ENCODE peak calls at places on chromosomes 4 and X, in ten cellular contexts. One of them, this sample, is unnamed.

GRCh38 chr4:118811008-118811764 is 24.7 kb downstream of the SEC24D start:
- DNase-seq in PC-3: no peak
- DNase-seq in GM23338: no peak
- DNase-seq in HCT116: no peak
- DNase-seq in left ventricle myocardium inferior: no peak
- DNase-seq in CD8-positive, alpha-beta T cell: no peak
- DNase-seq in dorsolateral prefrontal cortex: no peak
- DNase-seq in heart left ventricle: no peak
- DNase-seq in lower lobe of right lung: no peak
- DNase-seq in tibial nerve: no peak
- DNase-seq in this sample: no peak

GRCh38 chrX:151871244-151871643 is 41.4 kb upstream of the MAGEA4 start:
- DNase-seq in GM23338: no peak
- DNase-seq in dorsolateral prefrontal cortex: no peak
- DNase-seq in HCT116: peak; percentile 38
- DNase-seq in tibial nerve: no peak
- DNase-seq in PC-3: peak; percentile 55
- DNase-seq in CD8-positive, alpha-beta T cell: no peak
- DNase-seq in lower lobe of right lung: no peak
- DNase-seq in left ventricle myocardium inferior: no peak
- DNase-seq in heart left ventricle: no peak
- DNase-seq in this sample: no peak

GRCh38 chr4:6208416-6208815 is 8.1 kb upstream of the JAKMIP1 start:
- DNase-seq in HCT116: no peak
- DNase-seq in CD8-positive, alpha-beta T cell: no peak
- DNase-seq in GM23338: no peak
- DNase-seq in PC-3: no peak
- DNase-seq in lower lobe of right lung: no peak
- DNase-seq in tibial nerve: no peak
- DNase-seq in left ventricle myocardium inferior: no peak
- DNase-seq in dorsolateral prefrontal cortex: no peak
- DNase-seq in heart left ventricle: no peak
- DNase-seq in this sample: no peak

GRCh38 chrX:94123062-94123461 is 449.1 kb downstream of the FAM133A start:
- DNase-seq in CD8-positive, alpha-beta T cell: no peak
- DNase-seq in tibial nerve: no peak
- DNase-seq in heart left ventricle: no peak
- DNase-seq in PC-3: peak; percentile 50
- DNase-seq in HCT116: no peak
- DNase-seq in GM23338: no peak
- DNase-seq in left ventricle myocardium inferior: no peak
- DNase-seq in dorsolateral prefrontal cortex: no peak
- DNase-seq in lower lobe of right lung: no peak
- DNase-seq in this sample: no peak

GRCh38 chrX:139967300-139967699 is 2.0 kb upstream of the CXorf66 start:
- DNase-seq in PC-3: peak; percentile 35
- DNase-seq in dorsolateral prefrontal cortex: no peak
- DNase-seq in left ventricle myocardium inferior: no peak
- DNase-seq in tibial nerve: no peak
- DNase-seq in lower lobe of right lung: no peak
- DNase-seq in GM23338: peak; percentile 46
- DNase-seq in CD8-positive, alpha-beta T cell: no peak
- DNase-seq in HCT116: no peak
- DNase-seq in heart left ventricle: no peak
- DNase-seq in this sample: no peak

GRCh38 chr4:165085946-165086345 is 26.7 kb downstream of the TMEM192 start:
- DNase-seq in GM23338: no peak
- DNase-seq in dorsolateral prefrontal cortex: no peak
- DNase-seq in lower lobe of right lung: no peak
- DNase-seq in CD8-positive, alpha-beta T cell: no peak
- DNase-seq in tibial nerve: no peak
- DNase-seq in heart left ventricle: no peak
- DNase-seq in PC-3: no peak
- DNase-seq in HCT116: no peak
- DNase-seq in left ventricle myocardium inferior: no peak
- DNase-seq in this sample: no peak

GRCh38 chr4:54959656-54960055 is 165.7 kb downstream of the KDR start:
- DNase-seq in lower lobe of right lung: no peak
- DNase-seq in tibial nerve: no peak
- DNase-seq in heart left ventricle: no peak
- DNase-seq in left ventricle myocardium inferior: no peak
- DNase-seq in CD8-positive, alpha-beta T cell: no peak
- DNase-seq in PC-3: no peak
- DNase-seq in HCT116: no peak
- DNase-seq in dorsolateral prefrontal cortex: no peak
- DNase-seq in GM23338: no peak
- DNase-seq in this sample: no peak

GRCh38 chr4:85937507-85937906 is 422.3 kb downstream of the MAPK10 start:
- DNase-seq in dorsolateral prefrontal cortex: no peak
- DNase-seq in lower lobe of right lung: no peak
- DNase-seq in tibial nerve: no peak
- DNase-seq in GM23338: no peak
- DNase-seq in CD8-positive, alpha-beta T cell: no peak
- DNase-seq in HCT116: no peak
- DNase-seq in heart left ventricle: no peak
- DNase-seq in left ventricle myocardium inferior: no peak
- DNase-seq in PC-3: no peak
- DNase-seq in this sample: no peak

GRCh38 chrX:149314031-149314430 is 191.1 kb downstream of the IDS start:
- DNase-seq in lower lobe of right lung: no peak
- DNase-seq in PC-3: no peak
- DNase-seq in left ventricle myocardium inferior: no peak
- DNase-seq in HCT116: no peak
- DNase-seq in heart left ventricle: no peak
- DNase-seq in GM23338: no peak
- DNase-seq in CD8-positive, alpha-beta T cell: no peak
- DNase-seq in dorsolateral prefrontal cortex: no peak
- DNase-seq in tibial nerve: no peak
- DNase-seq in this sample: no peak

GRCh38 chr4:105280338-105280809 is 133.7 kb downstream of the TET2 start:
- DNase-seq in left ventricle myocardium inferior: no peak
- DNase-seq in GM23338: no peak
- DNase-seq in HCT116: no peak
- DNase-seq in CD8-positive, alpha-beta T cell: no peak
- DNase-seq in heart left ventricle: no peak
- DNase-seq in PC-3: peak; percentile 62
- DNase-seq in tibial nerve: no peak
- DNase-seq in dorsolateral prefrontal cortex: no peak
- DNase-seq in lower lobe of right lung: no peak
- DNase-seq in this sample: no peak

GRCh38 chr4:139027771-139028170 is 12.2 kb downstream of the NOCT start:
- DNase-seq in HCT116: no peak
- DNase-seq in GM23338: no peak
- DNase-seq in left ventricle myocardium inferior: no peak
- DNase-seq in tibial nerve: no peak
- DNase-seq in heart left ventricle: no peak
- DNase-seq in dorsolateral prefrontal cortex: no peak
- DNase-seq in lower lobe of right lung: no peak
- DNase-seq in CD8-positive, alpha-beta T cell: no peak
- DNase-seq in PC-3: no peak
- DNase-seq in this sample: no peak

GRCh38 chr4:7384929-7385890 is 49.5 kb downstream of the PSAPL1 start:
- DNase-seq in left ventricle myocardium inferior: no peak
- DNase-seq in tibial nerve: no peak
- DNase-seq in lower lobe of right lung: peak; percentile 31
- DNase-seq in GM23338: no peak
- DNase-seq in dorsolateral prefrontal cortex: peak; percentile 30
- DNase-seq in heart left ventricle: no peak
- DNase-seq in HCT116: no peak
- DNase-seq in CD8-positive, alpha-beta T cell: no peak
- DNase-seq in PC-3: no peak
- DNase-seq in this sample: no peak

DNA sequence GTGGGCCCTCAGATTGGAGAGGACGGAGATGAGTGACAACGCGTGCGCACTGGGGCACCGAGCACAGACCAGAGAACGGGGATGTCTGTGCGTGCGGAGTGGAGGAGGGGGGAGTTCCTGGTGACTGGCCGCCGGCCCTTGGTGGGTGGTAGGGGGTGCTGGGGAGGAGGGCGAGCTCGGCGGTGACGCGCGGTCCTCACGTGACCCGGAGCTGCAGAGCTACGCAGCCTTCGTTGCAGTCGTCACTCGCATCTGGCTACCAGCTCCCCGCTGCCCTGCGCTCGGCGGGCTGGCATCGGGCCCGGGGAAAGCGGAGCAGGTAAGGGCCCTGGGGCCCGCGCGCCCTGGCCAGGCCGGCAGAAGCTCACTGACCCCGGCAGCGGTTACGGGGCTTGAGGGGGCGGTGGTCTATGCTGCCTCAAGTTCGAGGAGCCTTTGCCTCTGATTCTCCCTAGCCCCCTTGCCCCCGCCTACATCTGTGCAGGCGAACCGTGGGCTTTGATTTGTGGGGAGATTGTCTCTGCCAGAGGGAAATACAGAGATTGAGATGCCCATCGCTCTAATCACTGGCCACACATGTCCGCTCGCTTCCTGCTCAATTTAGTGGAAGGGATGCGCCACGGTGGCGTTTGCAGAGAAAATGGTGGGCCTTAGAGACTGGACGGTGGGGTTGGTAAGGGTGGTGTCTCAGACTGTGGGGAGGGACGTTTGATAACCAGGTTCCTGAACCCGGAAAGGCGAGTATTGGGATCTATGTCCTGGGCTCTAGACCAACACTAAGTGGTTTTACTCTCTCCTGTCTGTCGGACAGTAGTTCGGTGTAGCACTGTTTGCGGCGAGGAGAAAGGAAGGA is at the start of gene ARMCX4:
- DNase-seq in lower lobe of right lung: peak; percentile 55
- DNase-seq in left ventricle myocardium inferior: peak; percentile 34
- DNase-seq in CD8-positive, alpha-beta T cell: peak; percentile 55
- DNase-seq in dorsolateral prefrontal cortex: peak; percentile 73
- DNase-seq in HCT116: no peak
- DNase-seq in tibial nerve: no peak
- DNase-seq in GM23338: peak; percentile 76
- DNase-seq in PC-3: no peak
- DNase-seq in heart left ventricle: peak; percentile 36
- DNase-seq in this sample: peak; percentile 23
- H3K27me3 ChIP-seq in lower lobe of right lung: no peaks in the 10 kb centered on the region
- H3K27me3 ChIP-seq in left ventricle myocardium inferior: no peaks in the 10 kb centered on the region
- H3K27me3 ChIP-seq in CD8-positive, alpha-beta T cell: no peaks in the 10 kb centered on the region
- H3K27me3 ChIP-seq in dorsolateral prefrontal cortex: peaks cover 37% of the 10 kb centered on the region
- H3K27me3 ChIP-seq in HCT116: no peaks in the 10 kb centered on the region
- H3K27me3 ChIP-seq in tibial nerve: no peaks in the 10 kb centered on the region
- H3K27me3 ChIP-seq in GM23338: no peaks in the 10 kb centered on the region
- H3K27me3 ChIP-seq in PC-3: peaks cover 23% of the 10 kb centered on the region
- H3K27me3 ChIP-seq in heart left ventricle: no peaks in the 10 kb centered on the region
- H3K27me3 ChIP-seq in this sample: no peaks in the 10 kb centered on the region

DNA sequence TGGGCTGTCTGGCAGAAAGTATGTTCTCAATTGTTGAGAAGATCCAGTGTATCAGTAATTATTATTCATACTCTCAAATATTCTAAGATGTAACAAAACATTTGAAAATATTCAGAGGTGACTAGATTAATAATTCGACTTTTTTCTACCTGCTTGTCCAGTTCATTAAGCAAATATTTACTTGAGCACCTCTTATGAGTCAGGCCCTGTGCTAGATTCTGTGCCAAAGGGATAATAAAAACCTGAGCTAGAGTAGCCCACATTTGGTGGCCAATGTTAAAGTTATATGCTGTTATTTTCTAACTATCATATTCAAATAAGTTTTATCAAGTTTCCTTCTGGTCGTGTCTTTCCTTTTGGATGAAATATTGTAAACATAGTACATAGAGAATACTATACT is 58.5 kb downstream of the ARHGAP10 start:
- DNase-seq in tibial nerve: no peak
- DNase-seq in heart left ventricle: no peak
- DNase-seq in lower lobe of right lung: no peak
- DNase-seq in CD8-positive, alpha-beta T cell: no peak
- DNase-seq in PC-3: peak; percentile 81
- DNase-seq in GM23338: no peak
- DNase-seq in left ventricle myocardium inferior: no peak
- DNase-seq in dorsolateral prefrontal cortex: no peak
- DNase-seq in HCT116: no peak
- DNase-seq in this sample: no peak
- TF ChIP-seq CTCF in tibial nerve: no peak
- TF ChIP-seq CTCF in heart left ventricle: no peak
- TF ChIP-seq CTCF in lower lobe of right lung: no peak
- TF ChIP-seq CTCF in CD8-positive, alpha-beta T cell: no peak
- TF ChIP-seq CTCF in PC-3: no peak
- TF ChIP-seq CTCF in GM23338: no peak
- TF ChIP-seq CTCF in left ventricle myocardium inferior: no peak
- TF ChIP-seq CTCF in dorsolateral prefrontal cortex: no peak
- TF ChIP-seq CTCF in HCT116: no peak
- TF ChIP-seq CTCF in this sample: no peak

GRCh38 chr4:163923092-163923491 is 428.6 kb downstream of the TMA16 start:
- DNase-seq in HCT116: no peak
- DNase-seq in heart left ventricle: no peak
- DNase-seq in CD8-positive, alpha-beta T cell: no peak
- DNase-seq in tibial nerve: no peak
- DNase-seq in dorsolateral prefrontal cortex: no peak
- DNase-seq in GM23338: no peak
- DNase-seq in PC-3: no peak
- DNase-seq in left ventricle myocardium inferior: no peak
- DNase-seq in lower lobe of right lung: no peak
- DNase-seq in this sample: no peak

GRCh38 chr4:163920426-163920825 is 425.9 kb downstream of the TMA16 start:
- DNase-seq in dorsolateral prefrontal cortex: no peak
- DNase-seq in left ventricle myocardium inferior: no peak
- DNase-seq in GM23338: peak; percentile 21
- DNase-seq in CD8-positive, alpha-beta T cell: no peak
- DNase-seq in tibial nerve: no peak
- DNase-seq in HCT116: no peak
- DNase-seq in heart left ventricle: no peak
- DNase-seq in lower lobe of right lung: no peak
- DNase-seq in PC-3: no peak
- DNase-seq in this sample: no peak

GRCh38 chr4:163922302-163922701 is 427.8 kb downstream of the TMA16 start:
- DNase-seq in tibial nerve: no peak
- DNase-seq in left ventricle myocardium inferior: no peak
- DNase-seq in GM23338: no peak
- DNase-seq in dorsolateral prefrontal cortex: no peak
- DNase-seq in PC-3: no peak
- DNase-seq in lower lobe of right lung: no peak
- DNase-seq in heart left ventricle: no peak
- DNase-seq in CD8-positive, alpha-beta T cell: no peak
- DNase-seq in HCT116: no peak
- DNase-seq in this sample: no peak
- H3K27me3 ChIP-seq in tibial nerve: no peaks in the 10 kb centered on the region
- H3K27me3 ChIP-seq in left ventricle myocardium inferior: no peaks in the 10 kb centered on the region
- H3K27me3 ChIP-seq in GM23338: no peaks in the 10 kb centered on the region
- H3K27me3 ChIP-seq in dorsolateral prefrontal cortex: no peaks in the 10 kb centered on the region
- H3K27me3 ChIP-seq in PC-3: no peaks in the 10 kb centered on the region
- H3K27me3 ChIP-seq in lower lobe of right lung: no peaks in the 10 kb centered on the region
- H3K27me3 ChIP-seq in heart left ventricle: no peaks in the 10 kb centered on the region
- H3K27me3 ChIP-seq in CD8-positive, alpha-beta T cell: no peaks in the 10 kb centered on the region
- H3K27me3 ChIP-seq in HCT116: no peaks in the 10 kb centered on the region
- H3K27me3 ChIP-seq in this sample: no peaks in the 10 kb centered on the region

GRCh38 chr4:177369372-177369771 is 59.7 kb downstream of the NEIL3 start:
- DNase-seq in HCT116: no peak
- DNase-seq in heart left ventricle: no peak
- DNase-seq in CD8-positive, alpha-beta T cell: no peak
- DNase-seq in PC-3: no peak
- DNase-seq in GM23338: no peak
- DNase-seq in lower lobe of right lung: no peak
- DNase-seq in tibial nerve: no peak
- DNase-seq in dorsolateral prefrontal cortex: no peak
- DNase-seq in left ventricle myocardium inferior: no peak
- DNase-seq in this sample: no peak

GRCh38 chr4:177371452-177371851 is 61.8 kb downstream of the NEIL3 start:
- DNase-seq in tibial nerve: no peak
- DNase-seq in heart left ventricle: no peak
- DNase-seq in PC-3: no peak
- DNase-seq in GM23338: no peak
- DNase-seq in HCT116: no peak
- DNase-seq in left ventricle myocardium inferior: no peak
- DNase-seq in dorsolateral prefrontal cortex: no peak
- DNase-seq in lower lobe of right lung: no peak
- DNase-seq in CD8-positive, alpha-beta T cell: no peak
- DNase-seq in this sample: no peak

GRCh38 chr4:177367336-177367735 is 57.7 kb downstream of the NEIL3 start:
- DNase-seq in dorsolateral prefrontal cortex: no peak
- DNase-seq in tibial nerve: no peak
- DNase-seq in CD8-positive, alpha-beta T cell: no peak
- DNase-seq in heart left ventricle: no peak
- DNase-seq in PC-3: peak; percentile 26
- DNase-seq in HCT116: no peak
- DNase-seq in GM23338: peak; percentile 68
- DNase-seq in lower lobe of right lung: no peak
- DNase-seq in left ventricle myocardium inferior: no peak
- DNase-seq in this sample: no peak
- TF ChIP-seq CTCF in dorsolateral prefrontal cortex: no peak
- TF ChIP-seq CTCF in tibial nerve: no peak
- TF ChIP-seq CTCF in CD8-positive, alpha-beta T cell: no peak
- TF ChIP-seq CTCF in heart left ventricle: no peak
- TF ChIP-seq CTCF in PC-3: peak; percentile 48
- TF ChIP-seq CTCF in HCT116: no peak
- TF ChIP-seq CTCF in GM23338: peak; percentile 62
- TF ChIP-seq CTCF in lower lobe of right lung: no peak
- TF ChIP-seq CTCF in left ventricle myocardium inferior: no peak
- TF ChIP-seq CTCF in this sample: peak; percentile 44